ENCODE peak calls at places on chromosomes 1 and 21, in ten cellular contexts. S is HCT116; F is upper lobe of right lung; C is endothelial cell of umbilical vein; H is CD8-positive, alpha-beta memory T cell; K is heart right ventricle; E is CD4-positive, alpha-beta T cell; M is left lung; T is hepatocyte; W is CD8-positive, alpha-beta T cell. J is an unnamed sample. For H3K9me3, the result is how much of the 10 kb centered on the place peaks cover.

GRCh38 chr1:224067621-224068457 is 46.1 kb upstream of the FBXO28 start:
- DNase-seq in T (no peak), E (no peak), S (no peak), C (peak), F (no peak), H (no peak), M (no peak), K (no peak), W (no peak), J (no peak)

GRCh38 chr1:199067483-199067882 is 428.6 kb downstream of the PTPRC start:
- DNase-seq in F (no peak), C (no peak), S (no peak), T (no peak), H (no peak), K (no peak), W (no peak), M (no peak), E (no peak), J (no peak)

GRCh38 chr1:10033359-10033845 is 644 bp downstream of the UBE4B start:
- DNase-seq in S (peak), C (no peak), T (peak), K (peak), M (peak), H (no peak), E (no peak), F (no peak), W (peak), J (no peak)

GRCh38 chr1:186536272-186536905 is 75.5 kb upstream of the PDC start:
- DNase-seq in C (no peak), K (no peak), T (no peak), W (no peak), S (no peak), F (no peak), E (no peak), H (no peak), M (no peak), J (no peak)

GRCh38 chr1:75984781-75985180 is 52.6 kb upstream of the ASB17 start:
- DNase-seq in C (no peak), F (no peak), M (no peak), H (no peak), K (no peak), T (no peak), W (no peak), E (no peak), S (no peak), J (no peak)

GRCh38 chr1:177983824-177984528 is 14.1 kb upstream of the SEC16B start:
- DNase-seq in C (no peak), S (no peak), T (peak), K (peak), H (no peak), M (peak), E (no peak), W (no peak), F (no peak), J (no peak)

GRCh38 chr1:64699327-64699726 is 45.5 kb upstream of the RAVER2 start:
- DNase-seq in T (no peak), E (no peak), F (no peak), M (no peak), C (no peak), K (no peak), H (no peak), W (no peak), S (no peak), J (no peak)

GRCh38 chr1:30407862-30408580 is 315.4 kb downstream of the MATN1 start:
- DNase-seq in W (no peak), T (no peak), F (peak), H (no peak), K (no peak), M (peak), C (no peak), S (no peak), E (peak), J (no peak)

GRCh38 chr1:14517813-14518180 is 80.7 kb upstream of the KAZN start:
- DNase-seq in F (no peak), M (no peak), S (no peak), W (no peak), T (no peak), H (no peak), E (no peak), K (no peak), C (no peak), J (no peak)

GRCh38 chr1:14519976-14520375 is 78.5 kb upstream of the KAZN start:
- DNase-seq in K (no peak), H (no peak), W (no peak), M (no peak), E (no peak), S (no peak), C (no peak), F (no peak), T (no peak), J (no peak)

GRCh38 chr1:14522331-14523241 is 75.9 kb upstream of the KAZN start:
- DNase-seq in F (no peak), W (no peak), T (peak), E (no peak), C (no peak), M (peak), K (peak), S (no peak), H (no peak), J (no peak)

GRCh38 chr1:14521602-14522001 is 76.9 kb upstream of the KAZN start:
- DNase-seq in T (no peak), K (no peak), S (no peak), E (no peak), H (no peak), M (no peak), F (no peak), W (no peak), C (no peak), J (no peak)

GRCh38 chr1:14520514-14521163 is 77.8 kb upstream of the KAZN start:
- DNase-seq in F (no peak), M (no peak), K (no peak), T (no peak), S (no peak), W (no peak), H (no peak), C (no peak), E (no peak), J (no peak)
- H3K9me3 ChIP-seq in F (under half), M (under half), K (under half), T (under half), S (under half), W (under half), H (under half), C (under half), E (under half), J (under half)

GRCh38 chr1:176461576-176461975 is 1.4 kb upstream of the PAPPA2 start:
- DNase-seq in S (no peak), T (no peak), E (no peak), K (no peak), M (no peak), W (no peak), C (no peak), F (no peak), H (no peak), J (no peak)
- H3K9me3 ChIP-seq in S (under half), T (under half), E (under half), K (under half), M (under half), W (under half), C (under half), F (under half), H (under half), J (under half)

GRCh38 chr1:91817506-91817905 is 68.4 kb downstream of the TGFBR3 start:
- DNase-seq in E (no peak), T (no peak), F (no peak), H (no peak), S (no peak), C (no peak), M (no peak), W (no peak), K (no peak), J (no peak)

GRCh38 chr1:91818713-91818975 is 67.3 kb downstream of the TGFBR3 start:
- DNase-seq in H (no peak), S (no peak), C (no peak), W (no peak), T (no peak), F (no peak), E (no peak), M (no peak), K (no peak), J (no peak)

GRCh38 chr1:91826248-91826647 is 59.7 kb downstream of the TGFBR3 start:
- DNase-seq in C (no peak), E (no peak), F (no peak), K (peak), W (no peak), S (no peak), T (no peak), H (no peak), M (no peak), J (no peak)

GRCh38 chr1:91819038-91819788 is 66.7 kb downstream of the TGFBR3 start:
- DNase-seq in H (no peak), K (no peak), W (no peak), T (no peak), E (no peak), F (no peak), S (no peak), M (no peak), C (peak), J (no peak)

GRCh38 chr1:91821126-91821868 is 64.7 kb downstream of the TGFBR3 start:
- DNase-seq in C (no peak), H (no peak), W (no peak), T (no peak), M (no peak), K (no peak), F (no peak), E (no peak), S (no peak), J (no peak)
- H3K9me3 ChIP-seq in C (under half), H (under half), W (under half), T (under half), M (under half), K (under half), F (under half), E (under half), S (under half), J (under half)

GRCh38 chr1:116111196-116112021 is at the start of gene MAB21L3:
- DNase-seq in M (no peak), S (no peak), C (no peak), K (no peak), F (no peak), H (no peak), W (no peak), T (peak), E (no peak), J (no peak)

GRCh38 chr1:116104667-116105066 is 6.5 kb upstream of the MAB21L3 start:
- DNase-seq in H (no peak), F (no peak), W (no peak), C (no peak), S (no peak), T (no peak), M (no peak), E (no peak), K (no peak), J (no peak)

GRCh38 chr1:116110507-116111195 is 548 bp upstream of the MAB21L3 start:
- DNase-seq in H (no peak), C (no peak), E (no peak), K (no peak), M (no peak), S (no peak), T (no peak), W (no peak), F (no peak), J (no peak)

DNA sequence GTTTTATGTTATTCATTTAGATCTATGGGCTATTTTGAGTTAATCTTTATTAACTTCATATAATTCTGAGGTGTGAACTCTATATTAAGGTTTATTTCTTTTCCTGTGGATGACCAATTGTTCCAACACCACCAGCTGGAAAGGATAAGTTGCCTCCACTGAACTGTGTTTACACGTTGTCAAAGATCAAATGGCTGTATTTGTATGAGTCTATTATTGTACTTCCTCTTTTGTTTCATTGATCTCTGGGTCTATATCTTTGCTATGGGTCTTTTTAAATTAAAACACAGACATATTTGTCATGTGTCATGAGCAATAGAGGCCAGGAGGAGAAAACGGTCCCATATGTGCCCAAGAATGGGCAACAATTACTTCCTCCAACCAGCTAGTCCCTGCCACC is 5.2 kb upstream of the MAB21L3 start:
- DNase-seq in S (no peak), F (no peak), C (no peak), H (no peak), E (no peak), W (no peak), T (no peak), M (no peak), K (no peak), J (no peak)
- H3K9me3 ChIP-seq in S (under half), F (under half), C (under half), H (under half), E (under half), W (under half), T (under half), M (under half), K (under half), J (under half)

DNA sequence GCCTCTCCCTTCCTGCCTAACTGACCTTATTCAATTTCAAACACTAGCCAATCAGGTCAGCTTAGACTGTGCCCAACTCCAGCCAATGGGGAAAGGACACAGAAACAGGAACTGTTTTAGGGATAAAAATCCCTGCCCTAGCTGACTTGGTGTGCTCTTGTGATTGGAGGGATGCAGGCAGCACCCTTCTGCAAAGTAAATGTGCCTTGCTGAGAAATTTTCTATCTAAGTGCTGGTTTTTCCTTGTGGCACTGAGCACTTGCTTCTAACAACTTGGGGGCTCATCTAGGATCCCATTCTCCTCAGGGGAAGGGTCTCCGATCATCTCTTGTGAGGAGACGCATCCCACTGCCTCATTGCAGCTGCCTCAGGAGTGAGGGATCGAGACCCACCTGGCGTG is 10.7 kb upstream of the CD2 start:
- DNase-seq in F (no peak), H (no peak), K (no peak), C (no peak), S (no peak), M (no peak), W (no peak), E (no peak), T (no peak), J (no peak)
- H3K9me3 ChIP-seq in F (under half), H (under half), K (half or more), C (under half), S (under half), M (under half), W (under half), E (half or more), T (under half), J (under half)

GRCh38 chr1:162252209-162252608 is 124.4 kb downstream of the SPATA46 start:
- DNase-seq in C (no peak), T (no peak), S (no peak), M (no peak), H (no peak), E (no peak), F (no peak), W (no peak), K (no peak), J (no peak)

GRCh38 chr1:162250004-162250730 is 126.5 kb downstream of the SPATA46 start:
- DNase-seq in C (no peak), W (no peak), F (no peak), H (no peak), E (no peak), M (no peak), T (no peak), K (no peak), S (no peak), J (no peak)

GRCh38 chr1:162251102-162251501 is 125.6 kb downstream of the SPATA46 start:
- DNase-seq in S (no peak), W (no peak), K (no peak), C (no peak), M (no peak), E (no peak), T (no peak), H (no peak), F (no peak), J (no peak)

GRCh38 chr1:162253790-162254189 is 122.9 kb downstream of the SPATA46 start:
- DNase-seq in C (no peak), E (no peak), F (no peak), K (no peak), S (no peak), T (no peak), H (no peak), W (no peak), M (no peak), J (no peak)

GRCh38 chr1:162248854-162249535 is 127.7 kb downstream of the SPATA46 start:
- DNase-seq in H (no peak), M (no peak), C (peak), S (no peak), F (no peak), T (no peak), K (no peak), E (no peak), W (no peak), J (no peak)
- H3K9me3 ChIP-seq in H (under half), M (under half), C (under half), S (under half), F (under half), T (under half), K (under half), E (under half), W (under half), J (under half)

GRCh38 chr1:80633947-80634710 is 1166.6 kb upstream of the ADGRL2 start:
- DNase-seq in M (no peak), F (no peak), H (no peak), W (no peak), T (no peak), S (no peak), K (no peak), E (no peak), C (no peak), J (no peak)
- H3K9me3 ChIP-seq in M (under half), F (under half), H (under half), W (under half), T (under half), S (under half), K (under half), E (under half), C (under half), J (under half)

DNA sequence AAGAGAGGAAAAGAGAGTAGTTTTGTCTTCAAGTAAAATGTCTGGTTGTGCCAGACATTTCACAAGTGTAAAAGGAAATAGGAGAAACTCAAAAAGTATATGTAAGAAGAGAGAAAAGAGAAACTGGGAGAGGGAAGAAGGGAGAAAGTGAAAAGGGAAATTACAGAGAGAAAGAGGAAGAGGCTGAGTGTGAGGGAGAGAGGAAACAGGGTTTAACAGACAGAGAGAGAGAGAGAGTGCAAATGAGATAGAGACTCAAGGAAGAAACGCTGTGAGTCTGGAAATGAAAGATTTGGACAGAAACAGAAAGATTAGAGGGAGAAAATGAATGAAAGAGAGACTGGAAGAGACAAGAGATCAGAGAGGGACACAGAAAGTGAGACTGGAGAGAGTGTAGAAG is 806.2 kb downstream of the PLA2G4A start:
- DNase-seq in T (no peak), K (no peak), S (no peak), E (no peak), M (no peak), C (no peak), H (no peak), W (no peak), F (no peak), J (no peak)
- H3K9me3 ChIP-seq in T (under half), K (under half), S (under half), E (under half), M (under half), C (under half), H (under half), W (under half), F (under half), J (under half)

GRCh38 chr21:26443291-26443690 is 129.8 kb downstream of the CYYR1 start:
- DNase-seq in E (no peak), C (no peak), M (no peak), T (no peak), F (no peak), H (no peak), K (no peak), W (no peak), S (no peak), J (no peak)

GRCh38 chr21:26443867-26444266 is 129.2 kb downstream of the CYYR1 start:
- DNase-seq in E (no peak), W (no peak), T (no peak), S (no peak), C (no peak), K (no peak), M (no peak), F (no peak), H (no peak), J (no peak)

GRCh38 chr21:26441081-26441610 is 131.9 kb downstream of the CYYR1 start:
- DNase-seq in T (no peak), K (no peak), C (no peak), H (no peak), W (no peak), S (no peak), M (no peak), F (no peak), E (no peak), J (no peak)

GRCh38 chr21:26437326-26438009 is 135.6 kb downstream of the CYYR1 start:
- DNase-seq in F (no peak), C (no peak), K (no peak), S (no peak), W (no peak), H (no peak), M (no peak), T (no peak), E (no peak), J (no peak)

GRCh38 chr21:26438976-26439375 is 134.1 kb downstream of the CYYR1 start:
- DNase-seq in H (no peak), C (peak), S (no peak), W (no peak), E (no peak), K (no peak), F (no peak), T (no peak), M (no peak), J (no peak)
- H3K9me3 ChIP-seq in H (under half), C (under half), S (under half), W (under half), E (under half), K (under half), F (under half), T (under half), M (under half), J (under half)

J was measured in T-helper 17 cell.